ENCODE peak calls at places on chromosomes 7 and 10, in eight cellular contexts. P, O, R, X, V, S, H and Q are unnamed samples.
A peak's percentile ranks its signal among the peaks of the same experiment; 100 is the strongest.

GRCh38 chr7:1418505-1419309 is 40.6 kb downstream of the MICALL2 start:
- DNase-seq in P (no peak), R (no peak), H (peak; percentile 94), X (no peak), V (no peak), S (no peak), O (no peak), Q (no peak)

GRCh38 chr10:27369832-27370231 is 129.2 kb upstream of the ACBD5 start:
- DNase-seq in H (no peak), R (no peak), O (no peak), V (no peak), S (no peak), X (no peak), P (no peak), Q (no peak)

GRCh38 chr7:706721-707120 is 19.8 kb upstream of the DNAAF5 start:
- DNase-seq in H (no peak), P (no peak), R (no peak), X (no peak), O (no peak), S (no peak), V (no peak), Q (no peak)

GRCh38 chr7:158958618-158959017 is 102.3 kb downstream of the DYNC2I1 start:
- DNase-seq in R (no peak), O (no peak), P (no peak), H (no peak), X (no peak), V (no peak), S (no peak), Q (no peak)

GRCh38 chr7:134359787-134360432 is 43.2 kb upstream of the SLC35B4 start:
- DNase-seq in S (no peak), P (no peak), X (no peak), H (no peak), R (no peak), V (no peak), O (no peak), Q (no peak)

GRCh38 chr10:46516660-46517416 is 39.6 kb downstream of the GPRIN2 start:
- DNase-seq in X (peak; percentile 72), S (no peak), R (peak; percentile 96), H (no peak), P (no peak), V (peak; percentile 41), O (peak; percentile 54), Q (no peak)

GRCh38 chr7:18941197-18941596 is 176.2 kb downstream of the TWIST1 start:
- DNase-seq in O (no peak), P (no peak), V (no peak), H (no peak), S (no peak), X (no peak), R (no peak), Q (no peak)

GRCh38 chr7:20541615-20542349 is 73.7 kb upstream of the ABCB5 start:
- DNase-seq in R (no peak), O (peak; percentile 62), P (no peak), S (no peak), H (no peak), X (no peak), V (no peak), Q (no peak)

GRCh38 chr7:155216475-155217272 is 81.0 kb upstream of the INSIG1 start:
- DNase-seq in P (no peak), R (peak; percentile 4), X (no peak), V (no peak), O (no peak), H (no peak), S (no peak), Q (no peak)

GRCh38 chr10:20598590-20598989 is 298.5 kb downstream of the NEBL start:
- DNase-seq in V (peak; percentile 1), S (peak; percentile 13), O (peak; percentile 56), X (peak; percentile 96), R (no peak), P (no peak), H (no peak), Q (no peak)

GRCh38 chr7:123715198-123715597 is 33.6 kb downstream of the WASL start:
- DNase-seq in X (peak; percentile 27), S (no peak), P (no peak), H (no peak), V (no peak), R (no peak), O (no peak), Q (no peak)

GRCh38 chr7:82507976-82508677 is 64.5 kb upstream of the CACNA2D1 start:
- DNase-seq in V (peak; percentile 47), O (no peak), P (no peak), X (no peak), R (no peak), S (no peak), H (no peak), Q (no peak)

GRCh38 chr7:1049801-1050200 is 5.5 kb downstream of the GPR146 start:
- DNase-seq in X (no peak), O (no peak), P (no peak), R (no peak), S (no peak), V (no peak), H (no peak), Q (no peak)

GRCh38 chr7:94632338-94633024 is 23.5 kb downstream of the SGCE start:
- DNase-seq in O (peak; percentile 81), H (no peak), P (no peak), R (peak; percentile 86), X (peak; percentile 82), S (no peak), V (peak; percentile 21), Q (no peak)

GRCh38 chr10:110802551-110803238 is 69.0 kb upstream of the PDCD4 start:
- DNase-seq in R (peak; percentile 41), H (no peak), S (peak; percentile 66), P (no peak), O (peak; percentile 19), X (peak; percentile 93), V (no peak), Q (no peak)

GRCh38 chr7:46750321-46750865 is 829.3 kb upstream of the IGFBP3 start:
- DNase-seq in X (no peak), V (no peak), O (no peak), R (no peak), P (no peak), S (no peak), H (no peak), Q (no peak)

GRCh38 chr7:1920266-1920681 is 250.2 kb downstream of the ELFN1 start:
- DNase-seq in P (peak; percentile 26), X (no peak), V (no peak), R (no peak), H (no peak), S (no peak), O (no peak), Q (no peak)

GRCh38 chr7:27708485-27708884 is 31.5 kb upstream of the TAX1BP1 start:
- DNase-seq in O (no peak), R (no peak), V (no peak), X (no peak), S (no peak), P (no peak), H (no peak), Q (no peak)

GRCh38 chr7:52088008-52088787 is 771.6 kb upstream of the COBL start:
- DNase-seq in H (no peak), V (no peak), O (no peak), P (no peak), R (no peak), S (no peak), X (peak; percentile 66), Q (no peak)

GRCh38 chr7:105600720-105601550 is 19.6 kb upstream of the EFCAB10 start:
- DNase-seq in V (peak; percentile 72), O (peak; percentile 61), H (no peak), S (no peak), X (peak; percentile 34), R (no peak), P (no peak), Q (no peak)